ENCODE peak calls at places on chromosomes 1 and 21, in ten cellular contexts. P is cardiac muscle cell, N is astrocyte of the spinal cord, G is kidney, V is thoracic aorta, O is pancreas, A is A549, Q is adrenal gland, X is IMR-90, F is psoas muscle. T is an unnamed sample.

GRCh38 chr1:202244841-202245261 is 51.3 kb downstream of the LGR6 start:
- DNase-seq in G (peak; percentile 46), N (no peak), F (no peak), P (no peak), O (no peak), X (no peak), A (no peak), Q (no peak), V (no peak), T (no peak)

GRCh38 chr1:175043824-175044223 is 20.6 kb upstream of the MRPS14 start:
- DNase-seq in Q (no peak), P (no peak), X (no peak), V (no peak), F (no peak), N (no peak), O (no peak), G (no peak), A (no peak), T (no peak)

GRCh38 chr1:200525167-200526123 is 95.1 kb downstream of the KIF14 start:
- DNase-seq in X (peak; percentile 68), P (peak; percentile 48), N (peak; percentile 61), O (no peak), A (no peak), V (no peak), G (no peak), F (no peak), Q (no peak), T (no peak)

GRCh38 chr1:185241127-185241526 is 75.9 kb downstream of the IVNS1ABP start:
- DNase-seq in O (no peak), P (no peak), A (no peak), X (no peak), G (no peak), Q (no peak), F (no peak), V (no peak), N (no peak), T (no peak)

GRCh38 chr1:226606311-226607267 is 58.0 kb downstream of the STUM start:
- DNase-seq in A (no peak), V (no peak), N (no peak), O (no peak), Q (no peak), P (peak; percentile 64), X (no peak), G (no peak), F (no peak), T (no peak)

GRCh38 chr1:181632492-181632891 is 149.2 kb downstream of the CACNA1E start:
- DNase-seq in P (no peak), F (no peak), Q (no peak), X (no peak), V (no peak), O (no peak), G (no peak), N (no peak), A (no peak), T (no peak)

GRCh38 chr1:192158181-192158580 is at the start of gene RGS18:
- DNase-seq in X (peak; percentile 84), F (no peak), Q (no peak), G (no peak), A (no peak), O (no peak), P (peak; percentile 64), V (no peak), N (no peak), T (no peak)

GRCh38 chr1:9278114-9278513 is 14.6 kb upstream of the SPSB1 start:
- DNase-seq in G (no peak), Q (no peak), P (peak; percentile 60), O (no peak), A (no peak), X (no peak), F (peak; percentile 77), N (no peak), V (no peak), T (no peak)

GRCh38 chr21:33109574-33110339 is 39.8 kb downstream of the OLIG1 start:
- DNase-seq in Q (no peak), X (no peak), O (no peak), V (no peak), P (no peak), F (no peak), N (no peak), G (no peak), A (no peak), T (no peak)

GRCh38 chr1:20380616-20381035 is 90.0 kb downstream of the VWA5B1 start:
- DNase-seq in F (no peak), O (no peak), V (no peak), X (peak; percentile 90), P (peak; percentile 64), Q (peak; percentile 75), G (no peak), A (peak; percentile 36), N (peak; percentile 95), T (peak; percentile 48)

GRCh38 chr1:187244623-187245022 is 415.9 kb downstream of the PLA2G4A start:
- DNase-seq in X (no peak), V (no peak), P (peak; percentile 8), G (no peak), Q (peak; percentile 8), N (peak; percentile 43), A (no peak), F (no peak), O (no peak), T (no peak)

GRCh38 chr1:178540646-178541045 is 27.7 kb downstream of the TEX35 start:
- DNase-seq in N (peak; percentile 68), O (no peak), F (no peak), V (no peak), G (no peak), Q (no peak), P (peak; percentile 63), A (no peak), X (peak; percentile 94), T (peak; percentile 96)

GRCh38 chr1:54158071-54158470 is 5.3 kb upstream of the CDCP2 start:
- DNase-seq in O (peak; percentile 76), V (no peak), G (no peak), F (no peak), P (no peak), X (no peak), A (peak; percentile 38), Q (peak; percentile 51), N (peak; percentile 22), T (no peak)

GRCh38 chr1:110308247-110308646 is 30.9 kb upstream of the RBM15 start:
- DNase-seq in F (no peak), N (peak; percentile 51), O (no peak), Q (no peak), X (peak; percentile 87), P (peak; percentile 93), V (no peak), G (no peak), A (no peak), T (no peak)

DNA sequence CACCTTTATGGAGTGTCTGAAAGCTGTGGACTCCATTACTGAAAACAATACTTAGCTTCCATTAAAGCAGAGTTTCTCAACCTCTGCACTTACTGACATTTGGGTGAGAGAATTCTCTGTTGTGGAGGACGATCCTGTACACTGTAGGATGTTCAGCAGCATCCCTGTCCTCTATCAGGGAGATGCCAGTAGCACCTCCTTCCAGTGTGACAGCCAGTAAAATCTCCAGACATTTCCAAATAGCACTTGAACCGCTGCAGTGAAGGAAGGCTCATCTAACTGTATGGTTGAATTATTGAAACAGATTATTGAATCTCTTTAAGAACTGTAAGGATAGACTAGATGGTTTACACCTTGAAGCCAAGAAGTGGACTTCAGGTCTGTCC is 3.1 kb downstream of the PRDM2 start:
- DNase-seq in Q (no peak), O (no peak), X (no peak), A (no peak), N (no peak), P (no peak), G (no peak), V (no peak), F (no peak), T (no peak)
- H3K4me3 ChIP-seq in Q (no peak overlapping the region), O (no peak overlapping the region), X (no peak overlapping the region), A (no peak overlapping the region), N (no peak overlapping the region), P (no peak overlapping the region), G (no peak overlapping the region), V (no peak overlapping the region), F (no peak overlapping the region), T (no peak overlapping the region)

GRCh38 chr1:113166473-113166872 is 93.5 kb downstream of the LRIG2 start:
- DNase-seq in N (no peak), P (no peak), V (no peak), Q (no peak), G (no peak), X (no peak), F (no peak), O (no peak), A (no peak), T (no peak)
- TF ChIP-seq CTCF in N (no peak), P (no peak), V (no peak), Q (no peak), G (no peak), X (no peak), F (no peak), O (no peak), A (no peak), T (no peak)

DNA sequence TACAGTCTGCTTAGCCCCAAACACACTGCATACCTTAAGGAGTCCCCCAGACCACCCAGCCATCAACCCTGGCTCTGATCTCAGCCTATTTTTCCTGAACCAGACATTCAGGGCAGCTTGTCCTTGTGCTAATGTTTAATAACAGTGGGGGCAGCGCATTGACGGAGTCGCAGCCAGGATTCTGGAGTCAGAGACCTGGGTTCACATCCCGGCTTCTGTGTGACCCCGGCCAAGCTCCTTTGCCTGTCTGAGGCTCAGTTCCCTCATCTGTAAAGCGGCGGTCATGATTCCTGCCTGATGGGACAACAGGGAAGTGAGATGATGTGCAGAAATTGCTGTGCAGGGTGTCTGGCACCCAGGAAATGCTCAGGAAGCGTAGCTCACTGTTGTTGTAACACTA is 63.1 kb downstream of the MATN1 start:
- DNase-seq in V (no peak), O (no peak), P (no peak), X (no peak), F (no peak), Q (no peak), A (no peak), G (peak; percentile 22), N (no peak), T (no peak)
- H3K4me3 ChIP-seq in V (no peak overlapping the region), O (no peak overlapping the region), P (no peak overlapping the region), X (no peak overlapping the region), F (no peak overlapping the region), Q (no peak overlapping the region), A (no peak overlapping the region), G (no peak overlapping the region), N (no peak overlapping the region), T (no peak overlapping the region)

GRCh38 chr1:4587721-4588120 is 66.7 kb upstream of the AJAP1 start:
- DNase-seq in V (no peak), O (no peak), A (no peak), P (no peak), N (no peak), F (no peak), Q (no peak), G (no peak), X (no peak), T (no peak)

GRCh38 chr1:4585705-4586104 is 68.7 kb upstream of the AJAP1 start:
- DNase-seq in Q (no peak), X (no peak), O (no peak), P (no peak), V (no peak), F (no peak), G (peak; percentile 50), A (no peak), N (no peak), T (no peak)

GRCh38 chr1:4586611-4587010 is 67.8 kb upstream of the AJAP1 start:
- DNase-seq in F (no peak), A (no peak), Q (no peak), N (no peak), X (no peak), G (peak; percentile 25), P (no peak), V (no peak), O (no peak), T (no peak)

GRCh38 chr1:4584471-4584870 is 69.9 kb upstream of the AJAP1 start:
- DNase-seq in V (no peak), P (no peak), N (no peak), Q (no peak), X (no peak), G (no peak), O (no peak), F (no peak), A (no peak), T (no peak)

GRCh38 chr1:4585216-4585615 is 69.2 kb upstream of the AJAP1 start:
- DNase-seq in P (no peak), V (no peak), F (no peak), A (peak; percentile 4), Q (no peak), N (no peak), O (peak; percentile 35), X (no peak), G (peak; percentile 70), T (no peak)
- TF ChIP-seq CTCF in P (no peak), V (peak; percentile 31), F (peak; percentile 39), A (peak; percentile 23), Q (peak; percentile 14), N (no peak), O (peak; percentile 35), X (no peak), G (peak; percentile 37), T (peak; percentile 35)

T was measured in HFF-Myc.